ENCODE peak calls at places on chromosomes 3 and 15, in six cellular contexts. P is HCT116, G is SK-N-SH, U is OCI-LY7, T is PC-3, B is hepatocyte. W is an unnamed sample.

GRCh38 chr3:78497025-78497424 is 1270.8 kb downstream of the ROBO1 start:
- DNase-seq in P (no peak), G (peak; percentile 13), U (no peak), T (no peak), B (no peak), W (no peak)

GRCh38 chr3:54653456-54654195 is 274.2 kb downstream of the LRTM1 start:
- DNase-seq in P (no peak), G (no peak), U (no peak), T (no peak), B (no peak), W (peak; percentile 79)

GRCh38 chr3:191328963-191329653 is at the start of gene CCDC50:
- DNase-seq in P (no peak), G (peak; percentile 90), U (peak; percentile 82), T (peak; percentile 72), B (peak; percentile 90), W (peak; percentile 90)

GRCh38 chr15:41281236-41281635 is 50.2 kb downstream of the CHP1 start:
- DNase-seq in P (no peak), G (no peak), U (no peak), T (peak; percentile 87), B (peak; percentile 32), W (no peak)

GRCh38 chr15:62472616-62473299 is 307.7 kb upstream of the C2CD4B start:
- DNase-seq in P (no peak), G (no peak), U (no peak), T (peak; percentile 38), B (no peak), W (no peak)

GRCh38 chr15:34729056-34729455 is 25.7 kb downstream of the GJD2 start:
- DNase-seq in P (no peak), G (no peak), U (no peak), T (no peak), B (no peak), W (no peak)

GRCh38 chr15:26686547-26687187 is 86.2 kb downstream of the GABRB3 start:
- DNase-seq in P (no peak), G (no peak), U (no peak), T (no peak), B (no peak), W (no peak)

GRCh38 chr15:91894606-91895005 is 41.1 kb downstream of the SLCO3A1 start:
- DNase-seq in P (no peak), G (no peak), U (no peak), T (no peak), B (no peak), W (no peak)

GRCh38 chr15:86159436-86159835 is 79.8 kb downstream of the AGBL1 start:
- DNase-seq in P (no peak), G (no peak), U (no peak), T (no peak), B (no peak), W (no peak)

GRCh38 chr3:8629151-8630021 is 15.2 kb downstream of the SSUH2 start:
- DNase-seq in P (peak; percentile 90), G (no peak), U (no peak), T (peak; percentile 97), B (peak; percentile 80), W (no peak)

GRCh38 chr3:61783993-61784718 is 222.8 kb downstream of the PTPRG start:
- DNase-seq in P (no peak), G (no peak), U (no peak), T (no peak), B (no peak), W (no peak)

GRCh38 chr15:25053000-25053815 is 98.4 kb downstream of the SNRPN start:
- DNase-seq in P (no peak), G (no peak), U (no peak), T (no peak), B (no peak), W (no peak)

GRCh38 chr15:54007256-54007655 is 29.0 kb downstream of the UNC13C start:
- DNase-seq in P (no peak), G (no peak), U (no peak), T (no peak), B (no peak), W (no peak)

GRCh38 chr3:117586161-117586560 is 876.6 kb downstream of the TUSC7 start:
- DNase-seq in P (no peak), G (no peak), U (no peak), T (no peak), B (no peak), W (no peak)

GRCh38 chr3:117587416-117587815 is 877.8 kb downstream of the TUSC7 start:
- DNase-seq in P (no peak), G (no peak), U (no peak), T (no peak), B (no peak), W (no peak)

DNA sequence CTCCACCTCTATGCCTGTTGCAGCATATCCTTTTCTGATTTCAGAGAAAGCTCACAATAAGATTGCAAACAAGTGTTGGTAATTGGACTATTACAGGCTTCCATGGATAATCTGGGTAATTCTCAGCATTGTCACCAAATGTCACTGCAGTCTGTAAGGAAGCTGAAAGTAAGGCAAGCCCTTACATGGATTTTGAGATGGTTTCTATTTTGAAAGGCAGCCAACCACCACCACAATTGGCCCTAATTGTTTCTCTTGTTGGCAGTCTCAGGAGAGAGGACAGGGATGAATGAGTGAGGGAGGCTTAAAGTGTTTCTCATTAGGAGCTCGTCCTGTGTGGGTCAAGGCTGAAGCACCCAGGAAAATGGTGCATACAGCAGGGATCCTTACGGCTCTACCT is 879.9 kb downstream of the TUSC7 start:
- DNase-seq in P (no peak), G (no peak), U (no peak), T (no peak), B (no peak), W (peak; percentile 22)
- H2AFZ ChIP-seq in P (no peak overlapping the region), G (no peak overlapping the region), U (no peak overlapping the region), T (no peak overlapping the region), B (no peak overlapping the region), W (peak overlapping the region; percentile 51)

GRCh38 chr3:48405971-48406370 is 23.9 kb downstream of the PLXNB1 start:
- DNase-seq in P (no peak), G (no peak), U (no peak), T (no peak), B (no peak), W (no peak)
- TF ChIP-seq EZH2phosphoT487 in P (no peak), G (no peak), U (no peak), T (no peak), B (no peak), W (no peak)

DNA sequence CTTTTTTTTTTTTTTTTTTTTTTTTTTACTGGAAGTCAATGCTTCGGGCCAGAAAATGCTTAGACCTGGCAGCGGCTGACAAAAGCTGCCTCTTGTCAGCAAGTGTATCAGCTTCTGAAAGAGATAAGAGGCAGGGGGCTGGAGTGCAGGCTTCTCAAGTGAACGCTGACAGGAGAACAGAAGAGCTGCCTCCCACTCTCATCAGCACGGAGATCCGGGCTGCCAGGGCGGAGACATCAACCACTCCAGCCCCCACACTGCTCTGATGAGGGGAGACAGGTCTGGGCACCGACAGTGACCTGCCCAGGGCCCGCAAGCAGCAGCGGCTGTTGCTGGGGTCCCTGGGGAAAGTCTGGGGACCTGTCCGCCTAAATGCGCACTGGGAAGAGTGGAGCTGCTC is 9.4 kb upstream of the SCN5A start:
- DNase-seq in P (no peak), G (peak; percentile 44), U (no peak), T (no peak), B (no peak), W (no peak)
- H3K4me2 ChIP-seq in P (no peak overlapping the region), G (no peak overlapping the region), U (no peak overlapping the region), T (no peak overlapping the region), B (no peak overlapping the region), W (no peak overlapping the region)

DNA sequence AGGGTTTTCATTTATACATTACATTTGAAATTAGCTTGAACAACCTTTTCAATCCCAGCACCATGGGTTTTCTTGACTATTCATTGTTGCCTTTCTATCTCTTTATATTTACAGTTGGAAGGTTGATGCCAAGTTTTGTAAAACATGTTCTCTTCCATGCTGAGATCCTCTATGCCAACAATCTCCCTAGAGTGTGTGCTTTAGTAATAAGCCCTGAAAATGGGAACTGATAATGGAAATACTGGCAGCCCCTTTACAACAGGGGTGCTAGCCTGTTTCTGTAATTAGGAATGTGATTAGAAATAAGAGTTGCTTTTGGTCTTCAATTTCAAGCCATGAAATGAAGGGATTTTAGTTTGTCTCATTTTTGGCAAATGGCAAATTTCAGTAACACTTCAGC is 239.9 kb upstream of the NAALADL2 start:
- DNase-seq in P (no peak), G (no peak), U (no peak), T (no peak), B (no peak), W (no peak)
- H2AFZ ChIP-seq in P (no peak overlapping the region), G (no peak overlapping the region), U (no peak overlapping the region), T (no peak overlapping the region), B (no peak overlapping the region), W (peak overlapping the region; percentile 59)

GRCh38 chr3:124292329-124292728 is 300.4 kb upstream of the ROPN1 start:
- DNase-seq in P (no peak), G (no peak), U (no peak), T (peak; percentile 12), B (no peak), W (no peak)

GRCh38 chr3:124283644-124284008 is 291.7 kb upstream of the ROPN1 start:
- DNase-seq in P (no peak), G (peak; percentile 41), U (no peak), T (no peak), B (no peak), W (no peak)

GRCh38 chr3:124282751-124283643 is 291.1 kb upstream of the ROPN1 start:
- DNase-seq in P (no peak), G (peak; percentile 67), U (no peak), T (peak; percentile 56), B (peak; percentile 29), W (no peak)

GRCh38 chr3:124291008-124291407 is 299.1 kb upstream of the ROPN1 start:
- DNase-seq in P (no peak), G (no peak), U (no peak), T (no peak), B (no peak), W (no peak)

DNA sequence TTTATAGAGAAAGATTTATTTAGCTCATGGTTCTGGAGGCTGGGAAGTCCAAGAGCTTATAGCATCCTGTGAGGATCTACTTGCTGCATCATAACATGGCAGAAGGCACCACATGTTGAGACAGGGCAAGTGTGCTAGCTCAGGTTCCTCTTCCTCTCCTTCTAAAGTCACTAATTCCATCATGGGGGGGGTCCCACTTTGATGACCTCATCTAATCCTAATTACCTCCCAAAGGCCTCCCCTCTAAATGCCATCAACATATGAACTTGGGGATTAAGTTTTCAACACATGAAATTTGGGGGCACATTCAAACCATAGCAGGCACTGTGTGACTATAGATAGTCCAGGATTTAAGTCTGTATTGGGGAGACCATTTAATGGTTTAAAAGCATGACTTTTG is 297.1 kb upstream of the ROPN1 start:
- DNase-seq in P (no peak), G (no peak), U (no peak), T (no peak), B (no peak), W (no peak)
- TF ChIP-seq EZH2phosphoT487 in P (no peak), G (no peak), U (no peak), T (no peak), B (no peak), W (no peak)

GRCh38 chr3:120449701-120450216 is 1.0 kb downstream of the FSTL1 start:
- DNase-seq in P (no peak), G (peak; percentile 22), U (no peak), T (peak; percentile 49), B (no peak), W (no peak)

GRCh38 chr3:120446891-120447668 is 3.7 kb downstream of the FSTL1 start:
- DNase-seq in P (no peak), G (no peak), U (no peak), T (no peak), B (no peak), W (no peak)

GRCh38 chr3:120450261-120450913 is 405 bp downstream of the FSTL1 start:
- DNase-seq in P (no peak), G (no peak), U (no peak), T (peak; percentile 41), B (peak; percentile 47), W (no peak)

GRCh38 chr3:120450914-120451669 is at the start of gene FSTL1:
- DNase-seq in P (no peak), G (peak; percentile 91), U (no peak), T (peak; percentile 45), B (peak; percentile 80), W (no peak)

GRCh38 chr3:120448707-120449650 is 1.8 kb downstream of the FSTL1 start:
- DNase-seq in P (no peak), G (no peak), U (no peak), T (peak; percentile 72), B (peak; percentile 38), W (no peak)
- H3K4me2 ChIP-seq in P (peak overlapping the region; percentile 76), G (peak overlapping the region; percentile 93), U (no peak overlapping the region), T (peak overlapping the region; percentile 82), B (peak overlapping the region; percentile 92), W (no peak overlapping the region)

W was measured in MM.1S.